ENCODE peak calls at places on chromosomes 6 and 20, in nine cellular contexts. One of them, this sample, is unnamed.

GRCh38 chr6:122789862-122790739 is 1.0 kb downstream of the SMPDL3A start:
- DNase-seq in suprapubic skin: no peak
- DNase-seq in endothelial cell: no peak
- DNase-seq in mesenchymal stem cell: peak; percentile 62
- DNase-seq in A549: peak; percentile 46
- DNase-seq in midbrain: peak; percentile 59
- DNase-seq in NCI-H1092 treated with DMSO at 0.1 percent for 48 hours: peak; percentile 66
- DNase-seq in cerebellar cortex: peak; percentile 76
- DNase-seq in stimulated activated CD4-positive, alpha-beta T cell treated with anti-CD3 and anti-CD28 coated beads, Interleukin-1b, Interleukin-23, amount 100 ng/mL, for 24 hours: no peak
- DNase-seq in this sample: peak; percentile 81

GRCh38 chr6:15441215-15441868 is 195.5 kb downstream of the JARID2 start:
- DNase-seq in suprapubic skin: no peak
- DNase-seq in NCI-H1092 treated with DMSO at 0.1 percent for 48 hours: peak; percentile 3
- DNase-seq in cerebellar cortex: no peak
- DNase-seq in stimulated activated CD4-positive, alpha-beta T cell treated with anti-CD3 and anti-CD28 coated beads, Interleukin-1b, Interleukin-23, amount 100 ng/mL, for 24 hours: no peak
- DNase-seq in A549: peak; percentile 59
- DNase-seq in endothelial cell: peak; percentile 58
- DNase-seq in midbrain: peak; percentile 64
- DNase-seq in mesenchymal stem cell: peak; percentile 82
- DNase-seq in this sample: peak; percentile 62

GRCh38 chr6:43515808-43516207 is 918 bp downstream of the YIPF3 start:
- DNase-seq in cerebellar cortex: no peak
- DNase-seq in mesenchymal stem cell: no peak
- DNase-seq in midbrain: no peak
- DNase-seq in endothelial cell: no peak
- DNase-seq in A549: no peak
- DNase-seq in NCI-H1092 treated with DMSO at 0.1 percent for 48 hours: no peak
- DNase-seq in stimulated activated CD4-positive, alpha-beta T cell treated with anti-CD3 and anti-CD28 coated beads, Interleukin-1b, Interleukin-23, amount 100 ng/mL, for 24 hours: no peak
- DNase-seq in suprapubic skin: no peak
- DNase-seq in this sample: no peak

GRCh38 chr20:62603021-62603906 is 39.0 kb upstream of the SLCO4A1 start:
- DNase-seq in endothelial cell: no peak
- DNase-seq in stimulated activated CD4-positive, alpha-beta T cell treated with anti-CD3 and anti-CD28 coated beads, Interleukin-1b, Interleukin-23, amount 100 ng/mL, for 24 hours: no peak
- DNase-seq in NCI-H1092 treated with DMSO at 0.1 percent for 48 hours: peak; percentile 89
- DNase-seq in A549: no peak
- DNase-seq in mesenchymal stem cell: no peak
- DNase-seq in midbrain: no peak
- DNase-seq in cerebellar cortex: peak; percentile 81
- DNase-seq in suprapubic skin: no peak
- DNase-seq in this sample: peak; percentile 85

GRCh38 chr20:1813674-1814635 is 81.3 kb upstream of the SIRPA start:
- DNase-seq in A549: no peak
- DNase-seq in suprapubic skin: no peak
- DNase-seq in midbrain: no peak
- DNase-seq in NCI-H1092 treated with DMSO at 0.1 percent for 48 hours: no peak
- DNase-seq in mesenchymal stem cell: no peak
- DNase-seq in cerebellar cortex: no peak
- DNase-seq in stimulated activated CD4-positive, alpha-beta T cell treated with anti-CD3 and anti-CD28 coated beads, Interleukin-1b, Interleukin-23, amount 100 ng/mL, for 24 hours: no peak
- DNase-seq in endothelial cell: no peak
- DNase-seq in this sample: no peak

GRCh38 chr20:34274694-34275093 is 28.5 kb downstream of the AHCY start:
- DNase-seq in midbrain: no peak
- DNase-seq in cerebellar cortex: no peak
- DNase-seq in A549: no peak
- DNase-seq in NCI-H1092 treated with DMSO at 0.1 percent for 48 hours: no peak
- DNase-seq in mesenchymal stem cell: no peak
- DNase-seq in stimulated activated CD4-positive, alpha-beta T cell treated with anti-CD3 and anti-CD28 coated beads, Interleukin-1b, Interleukin-23, amount 100 ng/mL, for 24 hours: no peak
- DNase-seq in endothelial cell: no peak
- DNase-seq in suprapubic skin: no peak
- DNase-seq in this sample: no peak

GRCh38 chr6:36719126-36719525 is 21.5 kb downstream of the RAB44 start:
- DNase-seq in suprapubic skin: no peak
- DNase-seq in midbrain: no peak
- DNase-seq in A549: no peak
- DNase-seq in mesenchymal stem cell: no peak
- DNase-seq in endothelial cell: no peak
- DNase-seq in cerebellar cortex: no peak
- DNase-seq in stimulated activated CD4-positive, alpha-beta T cell treated with anti-CD3 and anti-CD28 coated beads, Interleukin-1b, Interleukin-23, amount 100 ng/mL, for 24 hours: no peak
- DNase-seq in NCI-H1092 treated with DMSO at 0.1 percent for 48 hours: no peak
- DNase-seq in this sample: no peak

GRCh38 chr6:26017567-26017966 is 55.0 kb downstream of the TRIM38 start:
- DNase-seq in midbrain: peak; percentile 23
- DNase-seq in mesenchymal stem cell: peak; percentile 80
- DNase-seq in NCI-H1092 treated with DMSO at 0.1 percent for 48 hours: no peak
- DNase-seq in endothelial cell: peak; percentile 63
- DNase-seq in A549: no peak
- DNase-seq in cerebellar cortex: no peak
- DNase-seq in suprapubic skin: peak; percentile 82
- DNase-seq in stimulated activated CD4-positive, alpha-beta T cell treated with anti-CD3 and anti-CD28 coated beads, Interleukin-1b, Interleukin-23, amount 100 ng/mL, for 24 hours: peak; percentile 77
- DNase-seq in this sample: peak; percentile 47

GRCh38 chr20:41335591-41335990 is 5.0 kb upstream of the LPIN3 start:
- DNase-seq in NCI-H1092 treated with DMSO at 0.1 percent for 48 hours: no peak
- DNase-seq in cerebellar cortex: no peak
- DNase-seq in stimulated activated CD4-positive, alpha-beta T cell treated with anti-CD3 and anti-CD28 coated beads, Interleukin-1b, Interleukin-23, amount 100 ng/mL, for 24 hours: no peak
- DNase-seq in suprapubic skin: no peak
- DNase-seq in midbrain: no peak
- DNase-seq in endothelial cell: no peak
- DNase-seq in A549: no peak
- DNase-seq in mesenchymal stem cell: no peak
- DNase-seq in this sample: no peak

GRCh38 chr20:41181567-41181966 is 44.2 kb downstream of the PLCG1 start:
- DNase-seq in A549: no peak
- DNase-seq in cerebellar cortex: peak; percentile 64
- DNase-seq in mesenchymal stem cell: no peak
- DNase-seq in NCI-H1092 treated with DMSO at 0.1 percent for 48 hours: no peak
- DNase-seq in midbrain: no peak
- DNase-seq in endothelial cell: no peak
- DNase-seq in stimulated activated CD4-positive, alpha-beta T cell treated with anti-CD3 and anti-CD28 coated beads, Interleukin-1b, Interleukin-23, amount 100 ng/mL, for 24 hours: no peak
- DNase-seq in suprapubic skin: no peak
- DNase-seq in this sample: peak; percentile 70

GRCh38 chr20:63147532-63147931 is 68.4 kb downstream of the YTHDF1 start:
- DNase-seq in A549: no peak
- DNase-seq in NCI-H1092 treated with DMSO at 0.1 percent for 48 hours: no peak
- DNase-seq in mesenchymal stem cell: no peak
- DNase-seq in stimulated activated CD4-positive, alpha-beta T cell treated with anti-CD3 and anti-CD28 coated beads, Interleukin-1b, Interleukin-23, amount 100 ng/mL, for 24 hours: no peak
- DNase-seq in suprapubic skin: no peak
- DNase-seq in cerebellar cortex: no peak
- DNase-seq in midbrain: no peak
- DNase-seq in endothelial cell: no peak
- DNase-seq in this sample: no peak